ENCODE peak calls at places on chromosomes 2 and 18, in seven cellular contexts. U is A549, E is IMR-90, T is GM12878, F is SK-N-SH, C is HepG2, S is K562. A is an unnamed sample.

GRCh38 chr2:233854241-233854981 is at the start of gene HJURP:
- DNase-seq in U (peak), E (peak), T (peak), F (peak), C (peak), S (peak), A (peak)

GRCh38 chr18:62523631-62524442 is 1.0 kb downstream of the ZCCHC2 start:
- DNase-seq in U (peak), E (peak), T (no peak), F (peak), C (no peak), S (peak), A (no peak)

GRCh38 chr2:199987586-199987985 is 32.2 kb downstream of the MAIP1 start:
- DNase-seq in U (no peak), E (no peak), T (no peak), F (no peak), C (no peak), S (peak), A (no peak)

GRCh38 chr2:46252891-46253659 is 44.1 kb upstream of the EPAS1 start:
- DNase-seq in U (no peak), E (no peak), T (no peak), F (peak), C (no peak), S (no peak), A (peak)

GRCh38 chr2:97731274-97732050 is 18.1 kb downstream of the ZAP70 start:
- DNase-seq in U (no peak), E (no peak), T (no peak), F (no peak), C (no peak), S (no peak), A (no peak)

GRCh38 chr2:219252900-219253752 is at the start of gene TUBA4B:
- DNase-seq in U (peak), E (peak), T (no peak), F (peak), C (no peak), S (peak), A (no peak)

GRCh38 chr18:6589979-6590725 is 139.4 kb upstream of the ARHGAP28 start:
- DNase-seq in U (no peak), E (no peak), T (no peak), F (peak), C (no peak), S (no peak), A (no peak)

GRCh38 chr2:43379494-43379893 is 153.1 kb upstream of the ZFP36L2 start:
- DNase-seq in U (no peak), E (no peak), T (no peak), F (no peak), C (peak), S (no peak), A (no peak)

DNA sequence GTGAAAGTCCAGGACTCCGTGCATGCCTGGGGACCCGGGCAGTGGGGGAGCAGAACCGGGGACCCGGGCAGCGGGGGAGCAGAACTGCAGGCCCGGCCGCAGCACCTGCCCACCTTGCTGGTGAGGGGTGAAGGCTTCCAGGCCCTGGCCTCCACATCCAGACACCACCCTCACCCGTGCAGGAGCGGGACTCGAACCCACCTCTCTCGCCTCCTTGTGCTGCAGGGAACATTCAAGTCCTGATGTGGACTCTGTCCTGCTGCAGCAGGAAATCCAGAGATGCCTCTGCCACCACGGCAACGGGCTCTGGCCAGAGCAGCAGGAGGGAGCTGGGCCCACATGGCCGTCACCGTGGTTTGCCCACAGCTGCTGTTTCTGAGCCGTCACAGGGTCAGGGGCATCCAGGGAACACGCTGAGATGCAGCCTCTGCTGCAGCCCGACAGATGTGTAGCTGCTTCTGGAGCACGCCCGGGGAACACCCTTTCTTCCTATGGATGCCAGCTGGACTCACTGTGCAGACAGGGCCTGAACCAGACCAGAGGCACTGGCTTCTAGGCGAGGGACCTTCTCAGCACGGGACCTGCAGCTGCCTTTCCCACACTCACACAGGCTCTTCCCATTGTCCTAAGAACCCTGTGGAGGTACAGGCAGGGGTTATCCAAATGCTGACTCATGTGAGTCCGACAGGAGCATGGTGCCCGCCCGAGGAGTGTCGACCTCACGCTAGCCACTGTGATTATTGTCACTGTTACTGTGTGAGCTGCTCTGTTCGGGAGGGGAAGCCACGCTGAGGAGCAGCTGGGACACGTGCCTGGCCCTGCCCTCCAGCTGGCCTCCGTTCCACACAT is 89.2 kb upstream of the CTDP1 start:
- DNase-seq in U (no peak), E (no peak), T (no peak), F (no peak), C (no peak), S (no peak), A (no peak)
- TF ChIP-seq RAD21 in U (no peak), E (no peak), T (no peak), F (no peak), C (no peak), S (no peak), A (no peak)

DNA sequence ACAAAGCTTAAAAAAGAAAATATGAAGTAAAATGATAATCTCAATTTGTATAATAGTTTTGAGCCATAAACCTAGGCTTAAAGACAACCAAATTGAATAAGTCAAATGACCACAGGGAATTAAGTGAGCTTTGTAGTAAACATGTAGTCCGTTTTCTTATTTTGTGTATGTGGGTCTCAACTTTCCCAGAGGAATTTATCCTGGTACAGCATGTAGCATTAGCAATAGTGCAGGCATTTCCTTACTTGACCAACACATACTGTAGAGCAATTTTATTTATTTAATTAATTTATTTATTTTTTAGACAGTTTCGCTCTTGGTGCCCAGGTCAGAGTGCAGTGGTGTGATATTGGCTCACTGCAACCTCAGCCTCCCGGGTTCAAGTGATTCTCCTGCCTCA is 37.5 kb upstream of the MTCL1 start:
- DNase-seq in U (no peak), E (peak), T (no peak), F (no peak), C (no peak), S (no peak), A (no peak)
- TF ChIP-seq RAD21 in U (no peak), E (no peak), T (no peak), F (no peak), C (no peak), S (no peak), A (no peak)

DNA sequence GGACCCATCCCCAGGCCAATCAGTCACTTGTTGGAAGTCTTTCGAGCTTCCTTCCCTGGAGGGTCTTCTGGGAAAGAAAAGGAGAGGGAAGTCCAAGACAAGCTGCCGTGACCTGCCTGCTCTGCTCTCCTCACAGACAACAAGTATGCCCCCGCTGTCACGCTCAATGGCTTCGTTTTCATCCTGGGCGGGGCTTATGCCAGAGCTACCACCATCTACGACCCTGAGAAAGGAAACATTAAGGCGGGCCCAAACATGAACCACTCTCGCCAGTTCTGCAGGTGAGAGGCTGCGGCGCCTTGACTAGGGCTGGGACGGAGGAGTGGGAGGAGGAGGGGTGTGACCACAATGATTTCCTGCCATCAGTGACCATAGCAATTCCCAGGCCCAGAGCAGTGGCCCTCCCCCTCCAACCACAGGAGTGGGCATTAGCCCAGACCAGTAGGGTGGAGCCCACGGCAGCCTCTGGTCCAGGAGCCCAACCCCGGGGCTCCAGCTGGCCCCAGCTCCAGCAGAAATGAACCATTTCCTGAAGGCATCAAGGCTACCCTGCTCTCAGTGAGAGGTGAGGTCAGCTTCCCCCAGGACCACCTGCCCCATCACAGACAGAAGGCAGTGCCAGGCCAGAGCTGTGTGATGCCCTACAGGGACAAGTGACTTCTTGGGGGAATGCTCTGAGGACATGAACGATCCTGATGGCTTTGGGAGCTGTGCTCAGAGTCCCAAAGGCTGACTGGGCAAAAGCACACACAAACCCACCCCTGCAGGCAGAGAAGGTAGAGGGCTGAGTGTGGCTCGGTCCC is 223.1 kb downstream of the ATAD2B start:
- DNase-seq in U (no peak), E (no peak), T (no peak), F (no peak), C (no peak), S (no peak), A (no peak)
- TF ChIP-seq RAD21 in U (no peak), E (no peak), T (no peak), F (no peak), C (no peak), S (no peak), A (no peak)

GRCh38 chr2:194203898-194204297 is 1453.1 kb upstream of the SLC39A10 start:
- DNase-seq in U (peak), E (no peak), T (no peak), F (no peak), C (no peak), S (no peak), A (peak)
- TF ChIP-seq RAD21 in U (no peak), E (no peak), T (no peak), F (no peak), C (no peak), S (no peak), A (no peak)

DNA sequence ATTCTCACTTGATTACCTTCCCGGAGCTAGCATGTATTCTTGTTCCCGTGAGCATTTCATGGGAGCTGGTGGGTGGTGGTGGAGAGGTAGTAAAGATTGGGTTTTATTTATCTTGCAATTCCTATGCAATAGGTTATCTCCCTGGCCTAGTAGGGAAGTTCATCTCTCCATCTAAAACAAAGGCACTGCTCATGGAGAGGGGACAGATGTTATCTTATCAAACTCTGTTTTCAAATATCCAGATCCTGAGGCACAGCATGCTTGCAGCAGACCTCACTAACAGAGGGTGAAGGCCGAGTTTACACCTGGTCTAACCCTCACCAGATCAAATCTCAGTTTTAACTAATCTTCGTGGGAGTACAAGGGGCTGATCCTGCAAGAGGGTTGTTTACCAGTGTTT is 98.9 kb downstream of the CYRIA start:
- DNase-seq in U (no peak), E (no peak), T (no peak), F (peak), C (no peak), S (no peak), A (no peak)
- TF ChIP-seq RAD21 in U (no peak), E (no peak), T (no peak), F (no peak), C (no peak), S (no peak), A (no peak)

GRCh38 chr18:22428672-22429071 is 11.0 kb upstream of the CTAGE1 start:
- DNase-seq in U (peak), E (peak), T (no peak), F (no peak), C (no peak), S (no peak), A (no peak)
- TF ChIP-seq RAD21 in U (no peak), E (no peak), T (no peak), F (no peak), C (no peak), S (no peak), A (no peak)

GRCh38 chr2:71153585-71153984 is 23.2 kb downstream of the MPHOSPH10 start:
- DNase-seq in U (no peak), E (no peak), T (no peak), F (peak), C (no peak), S (no peak), A (no peak)
- TF ChIP-seq RAD21 in U (no peak), E (no peak), T (no peak), F (no peak), C (no peak), S (no peak), A (no peak)